ENCODE peak calls at places on chromosomes 1 and 21, in seven cellular contexts. One of them, this sample, is unnamed.

GRCh38 chr1:9129391-9130041 is 614 bp upstream of the GPR157 start:
- DNase-seq in AG04450: no peak
- DNase-seq in esophagus squamous epithelium: peak
- DNase-seq in left ventricle myocardium inferior: peak
- DNase-seq in cardiac fibroblast: peak
- DNase-seq in GM13977: peak
- DNase-seq in adrenal gland: peak
- DNase-seq in this sample: peak

GRCh38 chr1:201748331-201748730 is 80.6 kb upstream of the IPO9 start:
- DNase-seq in AG04450: peak
- DNase-seq in esophagus squamous epithelium: no peak
- DNase-seq in left ventricle myocardium inferior: no peak
- DNase-seq in cardiac fibroblast: peak
- DNase-seq in GM13977: no peak
- DNase-seq in adrenal gland: no peak
- DNase-seq in this sample: peak

GRCh38 chr1:92748138-92748537 is 36.8 kb downstream of the EVI5 start:
- DNase-seq in AG04450: no peak
- DNase-seq in esophagus squamous epithelium: no peak
- DNase-seq in left ventricle myocardium inferior: no peak
- DNase-seq in cardiac fibroblast: no peak
- DNase-seq in GM13977: no peak
- DNase-seq in adrenal gland: no peak
- DNase-seq in this sample: no peak

GRCh38 chr1:93880731-93881130 is 1.7 kb upstream of the DNTTIP2 start:
- DNase-seq in AG04450: no peak
- DNase-seq in esophagus squamous epithelium: no peak
- DNase-seq in left ventricle myocardium inferior: no peak
- DNase-seq in cardiac fibroblast: no peak
- DNase-seq in GM13977: no peak
- DNase-seq in adrenal gland: no peak
- DNase-seq in this sample: no peak

GRCh38 chr1:59375321-59376220 is 78.7 kb downstream of the FGGY start:
- DNase-seq in AG04450: peak
- DNase-seq in esophagus squamous epithelium: no peak
- DNase-seq in left ventricle myocardium inferior: no peak
- DNase-seq in cardiac fibroblast: peak
- DNase-seq in GM13977: no peak
- DNase-seq in adrenal gland: no peak
- DNase-seq in this sample: peak

GRCh38 chr1:111733996-111734369 is 5.2 kb downstream of the INKA2 start:
- DNase-seq in AG04450: no peak
- DNase-seq in esophagus squamous epithelium: no peak
- DNase-seq in left ventricle myocardium inferior: no peak
- DNase-seq in cardiac fibroblast: no peak
- DNase-seq in GM13977: no peak
- DNase-seq in adrenal gland: no peak
- DNase-seq in this sample: no peak

GRCh38 chr1:243354511-243355153 is 98.8 kb downstream of the SDCCAG8 start:
- DNase-seq in AG04450: no peak
- DNase-seq in esophagus squamous epithelium: no peak
- DNase-seq in left ventricle myocardium inferior: no peak
- DNase-seq in cardiac fibroblast: peak
- DNase-seq in GM13977: peak
- DNase-seq in adrenal gland: no peak
- DNase-seq in this sample: no peak

GRCh38 chr1:234154320-234155251 is 218.7 kb upstream of the COA6 start:
- DNase-seq in AG04450: peak
- DNase-seq in esophagus squamous epithelium: no peak
- DNase-seq in left ventricle myocardium inferior: no peak
- DNase-seq in cardiac fibroblast: peak
- DNase-seq in GM13977: peak
- DNase-seq in adrenal gland: peak
- DNase-seq in this sample: peak

GRCh38 chr1:4424766-4425165 is 229.6 kb upstream of the AJAP1 start:
- DNase-seq in AG04450: no peak
- DNase-seq in esophagus squamous epithelium: no peak
- DNase-seq in left ventricle myocardium inferior: no peak
- DNase-seq in cardiac fibroblast: no peak
- DNase-seq in GM13977: no peak
- DNase-seq in adrenal gland: no peak
- DNase-seq in this sample: no peak

GRCh38 chr1:95562230-95562629 is 328.2 kb downstream of the RWDD3 start:
- DNase-seq in AG04450: no peak
- DNase-seq in esophagus squamous epithelium: no peak
- DNase-seq in left ventricle myocardium inferior: no peak
- DNase-seq in cardiac fibroblast: no peak
- DNase-seq in GM13977: no peak
- DNase-seq in adrenal gland: no peak
- DNase-seq in this sample: no peak

GRCh38 chr21:46402421-46402820 is 56.3 kb upstream of the DIP2A start:
- DNase-seq in AG04450: no peak
- DNase-seq in esophagus squamous epithelium: no peak
- DNase-seq in left ventricle myocardium inferior: no peak
- DNase-seq in cardiac fibroblast: no peak
- DNase-seq in GM13977: no peak
- DNase-seq in adrenal gland: no peak
- DNase-seq in this sample: no peak
- TF ChIP-seq CTCF in AG04450: no peak
- TF ChIP-seq CTCF in esophagus squamous epithelium: no peak
- TF ChIP-seq CTCF in left ventricle myocardium inferior: no peak
- TF ChIP-seq CTCF in cardiac fibroblast: no peak
- TF ChIP-seq CTCF in GM13977: peak
- TF ChIP-seq CTCF in adrenal gland: no peak
- TF ChIP-seq CTCF in this sample: no peak

DNA sequence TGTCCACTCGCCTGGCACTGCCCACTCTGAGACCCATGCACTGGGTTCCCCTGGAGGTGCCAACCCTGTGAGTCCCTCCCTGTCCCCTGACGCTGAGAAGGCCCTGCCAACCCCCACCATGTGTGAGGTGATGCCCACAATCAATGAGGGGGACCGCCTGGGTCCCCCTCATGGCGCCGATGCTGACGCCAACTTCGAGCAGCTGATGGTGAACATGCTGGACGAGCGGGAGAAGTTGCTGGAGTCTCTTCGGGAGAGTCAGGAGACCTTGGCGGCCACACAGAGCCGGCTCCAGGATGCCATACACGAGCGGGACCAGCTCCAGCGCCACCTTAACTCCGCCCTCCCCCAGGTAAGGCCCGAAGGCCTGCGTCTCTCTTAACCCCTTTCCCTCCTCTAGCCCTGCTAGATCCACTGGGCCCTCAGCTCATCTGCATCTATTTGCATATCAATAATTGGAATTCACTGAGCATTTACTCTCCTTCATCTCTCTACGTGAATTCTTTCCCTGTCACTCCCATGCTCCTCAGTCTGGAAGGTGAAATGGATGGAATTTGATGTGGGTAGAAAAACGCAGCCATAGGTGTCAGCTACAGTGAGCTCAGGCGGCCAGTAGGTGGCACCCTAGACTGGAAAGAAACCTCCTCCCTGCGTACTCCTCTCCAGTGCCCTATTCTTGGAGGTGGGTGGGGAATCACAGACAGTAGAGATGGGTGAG is 12.8 kb downstream of the PPFIA4 start:
- DNase-seq in AG04450: peak
- DNase-seq in esophagus squamous epithelium: no peak
- DNase-seq in left ventricle myocardium inferior: peak
- DNase-seq in cardiac fibroblast: peak
- DNase-seq in GM13977: peak
- DNase-seq in adrenal gland: peak
- DNase-seq in this sample: peak
- TF ChIP-seq CTCF in AG04450: peak
- TF ChIP-seq CTCF in esophagus squamous epithelium: peak
- TF ChIP-seq CTCF in left ventricle myocardium inferior: peak
- TF ChIP-seq CTCF in cardiac fibroblast: peak
- TF ChIP-seq CTCF in GM13977: peak
- TF ChIP-seq CTCF in adrenal gland: peak
- TF ChIP-seq CTCF in this sample: peak

DNA sequence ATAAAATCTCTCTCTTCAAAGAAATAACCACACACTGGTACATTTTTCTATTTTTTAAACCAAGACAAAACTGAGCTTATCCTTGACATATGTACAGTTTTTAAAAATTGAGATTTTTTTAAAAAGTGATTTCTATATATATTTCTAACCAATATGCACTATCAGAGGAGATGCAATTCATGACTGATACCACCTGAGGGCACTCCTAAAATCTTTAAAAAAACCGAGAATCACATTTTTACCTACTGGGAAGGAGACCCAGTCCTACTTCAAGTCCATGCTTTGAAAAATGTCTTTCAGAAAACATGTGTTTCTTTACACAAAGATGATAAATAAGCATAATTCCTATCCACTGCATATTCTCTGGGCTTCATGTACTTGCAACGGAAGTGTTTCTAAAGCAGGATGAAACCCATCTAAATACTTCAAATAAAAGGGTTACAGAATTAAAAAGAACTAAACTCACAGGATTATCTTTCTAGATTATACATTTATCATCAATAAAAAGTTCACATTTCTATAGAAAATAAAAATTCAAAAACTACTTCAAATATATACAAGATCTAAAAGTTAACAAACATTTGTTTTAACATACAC is 98.6 kb downstream of the ENAH start:
- DNase-seq in AG04450: no peak
- DNase-seq in esophagus squamous epithelium: no peak
- DNase-seq in left ventricle myocardium inferior: no peak
- DNase-seq in cardiac fibroblast: peak
- DNase-seq in GM13977: peak
- DNase-seq in adrenal gland: no peak
- DNase-seq in this sample: peak
- TF ChIP-seq CTCF in AG04450: peak
- TF ChIP-seq CTCF in esophagus squamous epithelium: peak
- TF ChIP-seq CTCF in left ventricle myocardium inferior: peak
- TF ChIP-seq CTCF in cardiac fibroblast: peak
- TF ChIP-seq CTCF in GM13977: peak
- TF ChIP-seq CTCF in adrenal gland: peak
- TF ChIP-seq CTCF in this sample: peak

DNA sequence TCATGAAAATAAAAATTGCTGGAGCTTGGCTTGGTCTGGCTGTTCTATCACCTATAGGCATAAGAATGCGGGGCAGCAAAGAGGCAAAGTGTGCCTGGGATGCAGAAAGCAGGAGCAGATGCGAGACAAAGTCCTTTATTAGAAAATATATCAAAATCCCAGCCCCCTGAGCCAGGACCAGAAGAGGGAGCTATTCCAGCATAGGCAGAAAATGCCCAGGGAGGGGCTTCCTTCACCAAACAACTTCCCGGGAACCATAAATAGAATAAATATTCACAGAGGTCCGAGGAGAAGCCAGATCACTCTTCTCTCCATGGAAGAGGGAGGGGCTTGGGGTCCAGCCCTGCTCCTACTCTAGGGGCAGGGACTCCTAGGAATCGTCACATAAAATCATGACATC is 5.0 kb downstream of the PPOX start:
- DNase-seq in AG04450: no peak
- DNase-seq in esophagus squamous epithelium: no peak
- DNase-seq in left ventricle myocardium inferior: no peak
- DNase-seq in cardiac fibroblast: no peak
- DNase-seq in GM13977: no peak
- DNase-seq in adrenal gland: no peak
- DNase-seq in this sample: no peak
- TF ChIP-seq CTCF in AG04450: peak
- TF ChIP-seq CTCF in esophagus squamous epithelium: no peak
- TF ChIP-seq CTCF in left ventricle myocardium inferior: peak
- TF ChIP-seq CTCF in cardiac fibroblast: peak
- TF ChIP-seq CTCF in GM13977: no peak
- TF ChIP-seq CTCF in adrenal gland: no peak
- TF ChIP-seq CTCF in this sample: no peak

GRCh38 chr1:10948463-10948775 is 64.0 kb upstream of the TARDBP start:
- DNase-seq in AG04450: no peak
- DNase-seq in esophagus squamous epithelium: no peak
- DNase-seq in left ventricle myocardium inferior: no peak
- DNase-seq in cardiac fibroblast: no peak
- DNase-seq in GM13977: no peak
- DNase-seq in adrenal gland: no peak
- DNase-seq in this sample: no peak

GRCh38 chr1:10947691-10948462 is 64.6 kb upstream of the TARDBP start:
- DNase-seq in AG04450: no peak
- DNase-seq in esophagus squamous epithelium: no peak
- DNase-seq in left ventricle myocardium inferior: no peak
- DNase-seq in cardiac fibroblast: no peak
- DNase-seq in GM13977: no peak
- DNase-seq in adrenal gland: no peak
- DNase-seq in this sample: no peak

GRCh38 chr1:10947181-10947580 is 65.3 kb upstream of the TARDBP start:
- DNase-seq in AG04450: no peak
- DNase-seq in esophagus squamous epithelium: no peak
- DNase-seq in left ventricle myocardium inferior: no peak
- DNase-seq in cardiac fibroblast: no peak
- DNase-seq in GM13977: no peak
- DNase-seq in adrenal gland: no peak
- DNase-seq in this sample: no peak

GRCh38 chr1:10943991-10944730 is 68.3 kb upstream of the TARDBP start:
- DNase-seq in AG04450: no peak
- DNase-seq in esophagus squamous epithelium: no peak
- DNase-seq in left ventricle myocardium inferior: no peak
- DNase-seq in cardiac fibroblast: peak
- DNase-seq in GM13977: no peak
- DNase-seq in adrenal gland: no peak
- DNase-seq in this sample: peak

DNA sequence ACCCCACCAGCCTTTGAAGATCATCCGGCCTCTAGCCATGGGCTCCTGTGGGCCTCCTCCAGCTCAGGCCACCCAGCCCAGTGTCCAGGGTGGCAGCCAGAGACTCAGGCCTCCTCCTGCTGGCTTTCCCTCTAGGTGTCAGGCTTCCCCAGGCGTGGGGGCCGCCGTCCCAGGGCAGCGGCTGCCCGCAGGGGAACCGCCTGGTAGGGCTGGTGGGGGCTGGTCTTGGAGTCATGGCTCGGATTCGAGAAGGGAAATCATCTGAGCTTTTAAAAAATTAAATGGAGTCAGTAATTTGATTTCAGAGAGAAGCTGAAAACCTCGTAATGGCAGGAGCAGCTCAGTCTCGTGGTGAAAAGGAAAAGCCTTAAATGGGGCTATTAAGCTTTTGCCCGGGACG is 66.5 kb upstream of the TARDBP start:
- DNase-seq in AG04450: no peak
- DNase-seq in esophagus squamous epithelium: no peak
- DNase-seq in left ventricle myocardium inferior: no peak
- DNase-seq in cardiac fibroblast: no peak
- DNase-seq in GM13977: no peak
- DNase-seq in adrenal gland: no peak
- DNase-seq in this sample: no peak
- TF ChIP-seq CTCF in AG04450: no peak
- TF ChIP-seq CTCF in esophagus squamous epithelium: no peak
- TF ChIP-seq CTCF in left ventricle myocardium inferior: no peak
- TF ChIP-seq CTCF in cardiac fibroblast: no peak
- TF ChIP-seq CTCF in GM13977: no peak
- TF ChIP-seq CTCF in adrenal gland: no peak
- TF ChIP-seq CTCF in this sample: no peak

DNA sequence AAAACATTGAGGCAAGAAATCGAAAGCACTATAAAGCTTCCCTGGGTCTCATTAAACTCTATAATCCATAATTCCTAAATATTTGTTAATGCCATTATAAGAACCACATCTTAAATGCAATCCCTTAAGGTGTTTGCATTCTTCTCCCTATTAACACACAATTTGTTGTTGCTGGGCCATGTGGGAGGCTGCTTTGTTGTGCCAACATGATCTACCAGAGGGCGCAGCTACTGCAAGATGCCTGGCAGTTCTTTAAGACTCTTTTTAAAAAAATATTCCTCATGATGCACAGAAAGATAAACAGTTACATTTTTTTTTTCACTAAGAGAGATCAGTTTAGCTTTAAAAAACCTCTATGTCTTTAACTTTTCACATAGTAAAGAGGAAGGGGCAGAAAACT is 39.0 kb upstream of the BCAS2 start:
- DNase-seq in AG04450: no peak
- DNase-seq in esophagus squamous epithelium: no peak
- DNase-seq in left ventricle myocardium inferior: no peak
- DNase-seq in cardiac fibroblast: no peak
- DNase-seq in GM13977: no peak
- DNase-seq in adrenal gland: no peak
- DNase-seq in this sample: peak
- TF ChIP-seq CTCF in AG04450: no peak
- TF ChIP-seq CTCF in esophagus squamous epithelium: no peak
- TF ChIP-seq CTCF in left ventricle myocardium inferior: no peak
- TF ChIP-seq CTCF in cardiac fibroblast: no peak
- TF ChIP-seq CTCF in GM13977: no peak
- TF ChIP-seq CTCF in adrenal gland: no peak
- TF ChIP-seq CTCF in this sample: peak

This sample was measured in epithelial cell of esophagus.